ENCODE peak calls at places on chromosome 15, in six cellular contexts. One of them, this sample, is unnamed.

GRCh38 chr15:75663931-75664421 is 16.3 kb downstream of the SNX33 start:
- DNase-seq in MM.1S: no peak
- DNase-seq in ascending aorta: no peak
- DNase-seq in HCT116: no peak
- DNase-seq in neural progenitor cell: no peak
- DNase-seq in heart right ventricle: no peak
- DNase-seq in this sample: no peak

GRCh38 chr15:95086543-95087252 is 855.3 kb downstream of the MCTP2 start:
- DNase-seq in heart right ventricle: no peak
- DNase-seq in ascending aorta: no peak
- DNase-seq in neural progenitor cell: no peak
- DNase-seq in MM.1S: no peak
- DNase-seq in HCT116: peak; percentile 8
- DNase-seq in this sample: peak; percentile 20

GRCh38 chr15:83890584-83890983 is 236.7 kb downstream of the ADAMTSL3 start:
- DNase-seq in HCT116: no peak
- DNase-seq in ascending aorta: no peak
- DNase-seq in heart right ventricle: no peak
- DNase-seq in neural progenitor cell: no peak
- DNase-seq in MM.1S: no peak
- DNase-seq in this sample: no peak

GRCh38 chr15:35173444-35174118 is 88.5 kb upstream of the NANOGP8 start:
- DNase-seq in neural progenitor cell: no peak
- DNase-seq in heart right ventricle: no peak
- DNase-seq in MM.1S: no peak
- DNase-seq in ascending aorta: no peak
- DNase-seq in HCT116: no peak
- DNase-seq in this sample: no peak

GRCh38 chr15:74726774-74727164 is 1.4 kb upstream of the CYP1A1 start:
- DNase-seq in neural progenitor cell: no peak
- DNase-seq in heart right ventricle: peak; percentile 15
- DNase-seq in MM.1S: no peak
- DNase-seq in ascending aorta: no peak
- DNase-seq in HCT116: no peak
- DNase-seq in this sample: no peak

GRCh38 chr15:57213783-57214366 is 162.4 kb upstream of the CGNL1 start:
- DNase-seq in neural progenitor cell: peak; percentile 39
- DNase-seq in MM.1S: peak; percentile 33
- DNase-seq in heart right ventricle: no peak
- DNase-seq in ascending aorta: no peak
- DNase-seq in HCT116: peak; percentile 21
- DNase-seq in this sample: peak; percentile 3

GRCh38 chr15:29756358-29757267 is 65.7 kb downstream of the TJP1 start:
- DNase-seq in heart right ventricle: no peak
- DNase-seq in neural progenitor cell: no peak
- DNase-seq in HCT116: no peak
- DNase-seq in ascending aorta: no peak
- DNase-seq in MM.1S: no peak
- DNase-seq in this sample: peak; percentile 65

GRCh38 chr15:26722621-26723160 is 50.2 kb downstream of the GABRB3 start:
- DNase-seq in HCT116: no peak
- DNase-seq in MM.1S: no peak
- DNase-seq in ascending aorta: no peak
- DNase-seq in heart right ventricle: no peak
- DNase-seq in neural progenitor cell: no peak
- DNase-seq in this sample: no peak

GRCh38 chr15:27573800-27574485 is 525.2 kb downstream of the OCA2 start:
- DNase-seq in heart right ventricle: no peak
- DNase-seq in HCT116: no peak
- DNase-seq in MM.1S: no peak
- DNase-seq in neural progenitor cell: peak; percentile 55
- DNase-seq in ascending aorta: no peak
- DNase-seq in this sample: no peak

GRCh38 chr15:77126927-77127326 is 56.0 kb upstream of the TSPAN3 start:
- DNase-seq in ascending aorta: no peak
- DNase-seq in MM.1S: no peak
- DNase-seq in neural progenitor cell: no peak
- DNase-seq in heart right ventricle: no peak
- DNase-seq in HCT116: no peak
- DNase-seq in this sample: no peak

GRCh38 chr15:40746916-40747418 is 8.1 kb downstream of the RMDN3 start:
- DNase-seq in neural progenitor cell: no peak
- DNase-seq in heart right ventricle: no peak
- DNase-seq in ascending aorta: no peak
- DNase-seq in MM.1S: no peak
- DNase-seq in HCT116: no peak
- DNase-seq in this sample: no peak

GRCh38 chr15:28975766-28976179 is 90.0 kb downstream of the APBA2 start:
- DNase-seq in MM.1S: peak; percentile 63
- DNase-seq in heart right ventricle: no peak
- DNase-seq in HCT116: peak; percentile 39
- DNase-seq in ascending aorta: no peak
- DNase-seq in neural progenitor cell: peak; percentile 75
- DNase-seq in this sample: peak; percentile 76

GRCh38 chr15:40930430-40931299 is 1.5 kb downstream of the DLL4 start:
- DNase-seq in ascending aorta: no peak
- DNase-seq in MM.1S: no peak
- DNase-seq in heart right ventricle: peak; percentile 78
- DNase-seq in neural progenitor cell: peak; percentile 87
- DNase-seq in HCT116: peak; percentile 70
- DNase-seq in this sample: peak; percentile 59

GRCh38 chr15:93955197-93955596 is 276.2 kb upstream of the MCTP2 start:
- DNase-seq in neural progenitor cell: no peak
- DNase-seq in HCT116: no peak
- DNase-seq in heart right ventricle: no peak
- DNase-seq in MM.1S: no peak
- DNase-seq in ascending aorta: no peak
- DNase-seq in this sample: no peak

GRCh38 chr15:63893866-63894661 is 60.3 kb upstream of the HERC1 start:
- DNase-seq in ascending aorta: no peak
- DNase-seq in heart right ventricle: no peak
- DNase-seq in neural progenitor cell: no peak
- DNase-seq in HCT116: no peak
- DNase-seq in MM.1S: no peak
- DNase-seq in this sample: no peak

GRCh38 chr15:41957021-41957897 is 15.1 kb downstream of the EHD4 start:
- DNase-seq in neural progenitor cell: no peak
- DNase-seq in heart right ventricle: no peak
- DNase-seq in ascending aorta: no peak
- DNase-seq in HCT116: no peak
- DNase-seq in MM.1S: no peak
- DNase-seq in this sample: no peak

GRCh38 chr15:27170866-27171265 is 199.9 kb downstream of the GABRG3 start:
- DNase-seq in ascending aorta: no peak
- DNase-seq in MM.1S: no peak
- DNase-seq in HCT116: no peak
- DNase-seq in neural progenitor cell: no peak
- DNase-seq in heart right ventricle: no peak
- DNase-seq in this sample: no peak

GRCh38 chr15:77039817-77040216 is 31.1 kb downstream of the TSPAN3 start:
- DNase-seq in HCT116: no peak
- DNase-seq in MM.1S: no peak
- DNase-seq in neural progenitor cell: no peak
- DNase-seq in ascending aorta: no peak
- DNase-seq in heart right ventricle: no peak
- DNase-seq in this sample: no peak

GRCh38 chr15:57340673-57341259 is 35.5 kb upstream of the CGNL1 start:
- DNase-seq in MM.1S: peak; percentile 50
- DNase-seq in ascending aorta: no peak
- DNase-seq in HCT116: peak; percentile 56
- DNase-seq in heart right ventricle: no peak
- DNase-seq in neural progenitor cell: peak; percentile 70
- DNase-seq in this sample: peak; percentile 51

GRCh38 chr15:92584105-92584504 is 71.5 kb downstream of the FAM174B start:
- DNase-seq in heart right ventricle: no peak
- DNase-seq in MM.1S: no peak
- DNase-seq in neural progenitor cell: no peak
- DNase-seq in ascending aorta: no peak
- DNase-seq in HCT116: no peak
- DNase-seq in this sample: no peak

GRCh38 chr15:101501703-101502373 is 12.3 kb upstream of the PCSK6 start:
- DNase-seq in heart right ventricle: no peak
- DNase-seq in ascending aorta: peak; percentile 59
- DNase-seq in neural progenitor cell: peak; percentile 81
- DNase-seq in MM.1S: no peak
- DNase-seq in HCT116: peak; percentile 22
- DNase-seq in this sample: peak; percentile 35
- TF ChIP-seq CTCF in heart right ventricle: peak; percentile 54
- TF ChIP-seq CTCF in ascending aorta: no peak
- TF ChIP-seq CTCF in neural progenitor cell: peak; percentile 66
- TF ChIP-seq CTCF in MM.1S: peak; percentile 45
- TF ChIP-seq CTCF in HCT116: peak; percentile 82
- TF ChIP-seq CTCF in this sample: no peak

GRCh38 chr15:66654718-66655375 is 47.2 kb upstream of the SMAD6 start:
- DNase-seq in ascending aorta: no peak
- DNase-seq in neural progenitor cell: peak; percentile 49
- DNase-seq in heart right ventricle: peak; percentile 56
- DNase-seq in MM.1S: no peak
- DNase-seq in HCT116: no peak
- DNase-seq in this sample: no peak

GRCh38 chr15:66653852-66654251 is 48.2 kb upstream of the SMAD6 start:
- DNase-seq in neural progenitor cell: no peak
- DNase-seq in heart right ventricle: no peak
- DNase-seq in HCT116: no peak
- DNase-seq in MM.1S: no peak
- DNase-seq in ascending aorta: no peak
- DNase-seq in this sample: no peak

GRCh38 chr15:66652806-66653205 is 49.2 kb upstream of the SMAD6 start:
- DNase-seq in HCT116: no peak
- DNase-seq in MM.1S: no peak
- DNase-seq in neural progenitor cell: no peak
- DNase-seq in heart right ventricle: no peak
- DNase-seq in ascending aorta: no peak
- DNase-seq in this sample: no peak

GRCh38 chr15:66651913-66652642 is 50.0 kb upstream of the SMAD6 start:
- DNase-seq in MM.1S: no peak
- DNase-seq in HCT116: no peak
- DNase-seq in ascending aorta: no peak
- DNase-seq in neural progenitor cell: no peak
- DNase-seq in heart right ventricle: no peak
- DNase-seq in this sample: no peak

DNA sequence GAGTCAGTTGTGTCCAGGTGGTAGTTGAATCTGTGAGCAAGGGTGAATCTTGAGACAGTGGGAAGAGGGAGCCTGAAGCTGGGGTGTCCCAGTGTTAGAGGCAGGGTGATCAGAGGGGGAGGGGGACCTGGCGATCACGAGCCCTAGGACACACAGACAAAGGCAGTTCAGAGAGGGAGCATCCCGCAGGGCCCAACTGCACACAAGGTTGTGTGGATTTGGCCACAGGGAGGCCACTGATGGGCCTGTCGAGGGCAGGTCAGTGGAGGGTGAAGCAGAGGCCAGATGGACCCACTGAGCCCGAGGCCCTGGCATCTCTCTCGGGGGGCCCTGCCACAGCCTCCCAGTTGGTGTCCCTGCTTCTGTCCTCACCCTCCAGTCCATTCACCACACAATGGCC is 48.6 kb upstream of the SMAD6 start:
- DNase-seq in neural progenitor cell: no peak
- DNase-seq in ascending aorta: no peak
- DNase-seq in heart right ventricle: no peak
- DNase-seq in MM.1S: no peak
- DNase-seq in HCT116: no peak
- DNase-seq in this sample: no peak
- H3K27ac ChIP-seq in neural progenitor cell: no peak overlapping the region
- H3K27ac ChIP-seq in ascending aorta: no peak overlapping the region
- H3K27ac ChIP-seq in heart right ventricle: no peak overlapping the region
- H3K27ac ChIP-seq in MM.1S: no peak overlapping the region
- H3K27ac ChIP-seq in HCT116: no peak overlapping the region
- H3K27ac ChIP-seq in this sample: no peak overlapping the region

GRCh38 chr15:38427380-38427779 is 26.5 kb upstream of the FAM98B start:
- DNase-seq in ascending aorta: no peak
- DNase-seq in MM.1S: no peak
- DNase-seq in heart right ventricle: no peak
- DNase-seq in HCT116: no peak
- DNase-seq in neural progenitor cell: no peak
- DNase-seq in this sample: no peak
- TF ChIP-seq CTCF in ascending aorta: no peak
- TF ChIP-seq CTCF in MM.1S: peak; percentile 17
- TF ChIP-seq CTCF in heart right ventricle: no peak
- TF ChIP-seq CTCF in HCT116: peak; percentile 8
- TF ChIP-seq CTCF in neural progenitor cell: no peak
- TF ChIP-seq CTCF in this sample: no peak

GRCh38 chr15:73022156-73022555 is 30.1 kb upstream of the NEO1 start:
- DNase-seq in heart right ventricle: no peak
- DNase-seq in ascending aorta: no peak
- DNase-seq in HCT116: no peak
- DNase-seq in MM.1S: no peak
- DNase-seq in neural progenitor cell: no peak
- DNase-seq in this sample: no peak
- H3K27ac ChIP-seq in heart right ventricle: no peak overlapping the region
- H3K27ac ChIP-seq in ascending aorta: no peak overlapping the region
- H3K27ac ChIP-seq in HCT116: no peak overlapping the region
- H3K27ac ChIP-seq in MM.1S: no peak overlapping the region
- H3K27ac ChIP-seq in neural progenitor cell: no peak overlapping the region
- H3K27ac ChIP-seq in this sample: no peak overlapping the region

GRCh38 chr15:80856400-80856799 is 77.2 kb downstream of the CEMIP start:
- DNase-seq in MM.1S: no peak
- DNase-seq in neural progenitor cell: peak; percentile 32
- DNase-seq in heart right ventricle: no peak
- DNase-seq in ascending aorta: no peak
- DNase-seq in HCT116: no peak
- DNase-seq in this sample: no peak
- TF ChIP-seq CTCF in MM.1S: peak; percentile 17
- TF ChIP-seq CTCF in neural progenitor cell: peak; percentile 59
- TF ChIP-seq CTCF in heart right ventricle: no peak
- TF ChIP-seq CTCF in ascending aorta: no peak
- TF ChIP-seq CTCF in HCT116: peak; percentile 52
- TF ChIP-seq CTCF in this sample: no peak

GRCh38 chr15:68526269-68526668 is 52.5 kb upstream of the CORO2B start:
- DNase-seq in MM.1S: no peak
- DNase-seq in heart right ventricle: no peak
- DNase-seq in ascending aorta: no peak
- DNase-seq in HCT116: no peak
- DNase-seq in neural progenitor cell: no peak
- DNase-seq in this sample: peak; percentile 33

GRCh38 chr15:68526784-68527183 is 52.0 kb upstream of the CORO2B start:
- DNase-seq in neural progenitor cell: no peak
- DNase-seq in heart right ventricle: no peak
- DNase-seq in HCT116: no peak
- DNase-seq in MM.1S: no peak
- DNase-seq in ascending aorta: no peak
- DNase-seq in this sample: no peak

GRCh38 chr15:68528891-68529290 is 49.9 kb upstream of the CORO2B start:
- DNase-seq in heart right ventricle: no peak
- DNase-seq in neural progenitor cell: no peak
- DNase-seq in MM.1S: no peak
- DNase-seq in HCT116: no peak
- DNase-seq in ascending aorta: no peak
- DNase-seq in this sample: no peak

GRCh38 chr15:68525815-68526214 is 53.0 kb upstream of the CORO2B start:
- DNase-seq in heart right ventricle: no peak
- DNase-seq in neural progenitor cell: no peak
- DNase-seq in HCT116: no peak
- DNase-seq in ascending aorta: no peak
- DNase-seq in MM.1S: no peak
- DNase-seq in this sample: no peak

GRCh38 chr15:68524753-68525584 is 53.8 kb upstream of the CORO2B start:
- DNase-seq in ascending aorta: no peak
- DNase-seq in neural progenitor cell: no peak
- DNase-seq in heart right ventricle: no peak
- DNase-seq in HCT116: no peak
- DNase-seq in MM.1S: no peak
- DNase-seq in this sample: no peak
- H3K27ac ChIP-seq in ascending aorta: peak overlapping the region; percentile 57
- H3K27ac ChIP-seq in neural progenitor cell: no peak overlapping the region
- H3K27ac ChIP-seq in heart right ventricle: no peak overlapping the region
- H3K27ac ChIP-seq in HCT116: no peak overlapping the region
- H3K27ac ChIP-seq in MM.1S: no peak overlapping the region
- H3K27ac ChIP-seq in this sample: no peak overlapping the region

This sample was measured in RWPE1.